ENCODE peak calls at places on chromosomes 13 and 19, in six cellular contexts. One of them, this sample, is unnamed.
A peak's percentile ranks its signal among the peaks of the same experiment; 100 is the strongest.

GRCh38 chr19:30873691-30874090 is 475.5 kb downstream of the TSHZ3 start:
- DNase-seq in Right ventricle myocardium superior: no peak
- DNase-seq in posterior cingulate gyrus: no peak
- DNase-seq in sciatic nerve: no peak
- DNase-seq in aorta: no peak
- DNase-seq in neural crest cell: no peak
- DNase-seq in this sample: no peak

GRCh38 chr19:7811989-7812388 is 18.0 kb upstream of the EVI5L start:
- DNase-seq in Right ventricle myocardium superior: no peak
- DNase-seq in posterior cingulate gyrus: no peak
- DNase-seq in sciatic nerve: no peak
- DNase-seq in aorta: no peak
- DNase-seq in neural crest cell: no peak
- DNase-seq in this sample: no peak

GRCh38 chr19:47545061-47545948 is 27.6 kb downstream of the ZNF541 start:
- DNase-seq in Right ventricle myocardium superior: no peak
- DNase-seq in posterior cingulate gyrus: no peak
- DNase-seq in sciatic nerve: no peak
- DNase-seq in aorta: peak; percentile 74
- DNase-seq in neural crest cell: no peak
- DNase-seq in this sample: no peak

GRCh38 chr13:28325022-28325421 is 169.9 kb downstream of the FLT1 start:
- DNase-seq in Right ventricle myocardium superior: no peak
- DNase-seq in posterior cingulate gyrus: no peak
- DNase-seq in sciatic nerve: no peak
- DNase-seq in aorta: no peak
- DNase-seq in neural crest cell: no peak
- DNase-seq in this sample: no peak

GRCh38 chr13:37360556-37360955 is 238.0 kb downstream of the POSTN start:
- DNase-seq in Right ventricle myocardium superior: no peak
- DNase-seq in posterior cingulate gyrus: no peak
- DNase-seq in sciatic nerve: no peak
- DNase-seq in aorta: no peak
- DNase-seq in neural crest cell: no peak
- DNase-seq in this sample: no peak

GRCh38 chr13:27663947-27664346 is 42.3 kb downstream of the POLR1D start:
- DNase-seq in Right ventricle myocardium superior: no peak
- DNase-seq in posterior cingulate gyrus: no peak
- DNase-seq in sciatic nerve: no peak
- DNase-seq in aorta: no peak
- DNase-seq in neural crest cell: no peak
- DNase-seq in this sample: no peak

GRCh38 chr19:3409346-3410064 is 43.1 kb downstream of the NFIC start:
- DNase-seq in Right ventricle myocardium superior: peak; percentile 86
- DNase-seq in posterior cingulate gyrus: no peak
- DNase-seq in sciatic nerve: peak; percentile 77
- DNase-seq in aorta: peak; percentile 79
- DNase-seq in neural crest cell: no peak
- DNase-seq in this sample: no peak

GRCh38 chr19:9721861-9722260 is 46.7 kb downstream of the ZNF846 start:
- DNase-seq in Right ventricle myocardium superior: no peak
- DNase-seq in posterior cingulate gyrus: no peak
- DNase-seq in sciatic nerve: no peak
- DNase-seq in aorta: no peak
- DNase-seq in neural crest cell: no peak
- DNase-seq in this sample: no peak

GRCh38 chr19:50239916-50240585 is 36.6 kb downstream of the MYH14 start:
- DNase-seq in Right ventricle myocardium superior: no peak
- DNase-seq in posterior cingulate gyrus: no peak
- DNase-seq in sciatic nerve: no peak
- DNase-seq in aorta: no peak
- DNase-seq in neural crest cell: no peak
- DNase-seq in this sample: no peak

GRCh38 chr13:99976502-99977115 is 5.0 kb upstream of the ZIC2 start:
- DNase-seq in Right ventricle myocardium superior: no peak
- DNase-seq in posterior cingulate gyrus: no peak
- DNase-seq in sciatic nerve: no peak
- DNase-seq in aorta: no peak
- DNase-seq in neural crest cell: no peak
- DNase-seq in this sample: no peak

This sample was measured in occipital lobe.